ENCODE peak calls at places on chromosomes 11 and 22, in nine cellular contexts. K is MM.1S; R is SIG-M5; L is left ventricle myocardium inferior; F is Caki2; I is left ventricle myocardium superior; T is NCI-H2081; J is activated naive CD4-positive, alpha-beta T cell; V is fibroblast of pulmonary artery. P is an unnamed sample.

GRCh38 chr11:123594921-123595320 is 59.5 kb downstream of the SCN3B start:
- DNase-seq in R (no peak), T (no peak), V (no peak), F (no peak), K (no peak), J (no peak), L (no peak), I (no peak), P (no peak)

GRCh38 chr11:19633276-19633675 is 79.4 kb upstream of the NAV2 start:
- DNase-seq in J (no peak), I (peak), T (no peak), K (no peak), R (no peak), L (peak), V (no peak), F (no peak), P (no peak)

GRCh38 chr22:20568502-20569058 is 61.2 kb downstream of the MED15 start:
- DNase-seq in R (no peak), T (no peak), I (peak), K (no peak), V (no peak), F (no peak), L (peak), J (no peak), P (no peak)

GRCh38 chr11:33259869-33260268 is 2.7 kb downstream of the HIPK3 start:
- DNase-seq in L (no peak), I (no peak), F (no peak), R (no peak), V (no peak), K (no peak), J (no peak), T (no peak), P (no peak)

GRCh38 chr11:70544774-70545625 is 146.7 kb downstream of the CTTN start:
- DNase-seq in F (peak), L (no peak), T (no peak), I (no peak), V (no peak), J (no peak), K (no peak), R (no peak), P (no peak)

GRCh38 chr11:69588270-69588669 is 52.7 kb upstream of the CCND1 start:
- DNase-seq in R (no peak), T (no peak), J (no peak), K (no peak), L (no peak), F (no peak), V (peak), I (no peak), P (peak)

GRCh38 chr11:122778148-122778547 is 60.2 kb upstream of the CRTAM start:
- DNase-seq in I (no peak), J (no peak), R (no peak), T (no peak), F (no peak), K (no peak), V (peak), L (no peak), P (peak)

GRCh38 chr11:117831661-117832415 is 7.3 kb upstream of the FXYD2 start:
- DNase-seq in F (no peak), K (no peak), J (no peak), R (no peak), T (no peak), V (no peak), I (no peak), L (no peak), P (no peak)

GRCh38 chr22:49910229-49911155 is 7.7 kb downstream of the ALG12 start:
- DNase-seq in T (no peak), V (no peak), J (no peak), R (no peak), L (no peak), I (no peak), K (no peak), F (no peak), P (no peak)

GRCh38 chr22:41779889-41780505 is 20.5 kb upstream of the CCDC134 start:
- DNase-seq in T (no peak), I (no peak), R (no peak), V (no peak), J (no peak), L (no peak), F (no peak), K (no peak), P (no peak)

GRCh38 chr11:82239498-82239897 is 494.2 kb downstream of the FAM181B start:
- DNase-seq in I (no peak), V (no peak), R (no peak), K (no peak), L (no peak), T (no peak), J (no peak), F (no peak), P (no peak)

GRCh38 chr11:84564180-84564866 is 1062.8 kb downstream of the DLG2 start:
- DNase-seq in K (peak), V (peak), J (no peak), T (peak), F (peak), I (no peak), R (no peak), L (no peak), P (peak)

GRCh38 chr11:66855574-66856495 is 1.0 kb upstream of the LRFN4 start:
- DNase-seq in I (peak), R (peak), V (peak), J (peak), F (no peak), L (peak), T (peak), K (peak), P (no peak)

GRCh38 chr11:19880088-19880345 is 167.4 kb downstream of the NAV2 start:
- DNase-seq in V (no peak), L (no peak), F (no peak), K (no peak), J (no peak), R (no peak), I (no peak), T (peak), P (no peak)

GRCh38 chr11:91188484-91188883 is 965.6 kb upstream of the CHORDC1 start:
- DNase-seq in I (no peak), K (no peak), V (no peak), T (no peak), R (no peak), L (no peak), J (no peak), F (no peak), P (no peak)

GRCh38 chr11:12159351-12160099 is 49.1 kb downstream of the MICAL2 start:
- DNase-seq in L (no peak), R (peak), J (no peak), K (no peak), I (no peak), T (no peak), V (peak), F (peak), P (peak)

GRCh38 chr11:71268706-71269321 is 16.4 kb upstream of the SHANK2 start:
- DNase-seq in R (no peak), J (no peak), V (no peak), I (no peak), T (no peak), F (no peak), K (no peak), L (no peak), P (no peak)

GRCh38 chr22:47175761-47176359 is 413.4 kb downstream of the TBC1D22A start:
- DNase-seq in V (no peak), R (no peak), I (no peak), L (no peak), T (no peak), J (no peak), K (no peak), F (no peak), P (no peak)

GRCh38 chr22:16803255-16803917 is 21.8 kb downstream of the XKR3 start:
- DNase-seq in F (no peak), L (no peak), J (no peak), I (no peak), V (no peak), R (no peak), T (no peak), K (no peak), P (no peak)

GRCh38 chr11:2777396-2777795 is 77.6 kb upstream of the KCNQ1OT1 start:
- DNase-seq in V (peak), L (peak), K (no peak), J (no peak), I (peak), F (no peak), T (no peak), R (no peak), P (no peak)

GRCh38 chr22:35581023-35581413 is 36.1 kb downstream of the MB start:
- DNase-seq in L (no peak), T (no peak), F (no peak), R (no peak), I (no peak), K (no peak), J (no peak), V (no peak), P (no peak)

GRCh38 chr11:19389787-19390303 is 149.1 kb upstream of the E2F8 start:
- DNase-seq in K (no peak), J (no peak), L (no peak), I (no peak), R (no peak), V (peak), F (no peak), T (no peak), P (no peak)

GRCh38 chr11:121575250-121575962 is 122.6 kb upstream of the SORL1-AS1 start:
- DNase-seq in J (no peak), T (no peak), V (peak), L (peak), F (no peak), R (peak), K (no peak), I (peak), P (no peak)

GRCh38 chr22:19785461-19786263 is 25.1 kb downstream of the TBX1 start:
- DNase-seq in V (no peak), T (no peak), J (no peak), F (no peak), R (no peak), K (no peak), I (peak), L (no peak), P (no peak)

GRCh38 chr22:25410849-25411248 is 153.6 kb upstream of the GRK3 start:
- DNase-seq in F (no peak), R (no peak), K (peak), V (no peak), J (no peak), T (no peak), I (no peak), L (no peak), P (no peak)

GRCh38 chr11:44954051-44954906 is 3.6 kb upstream of the TP53I11 start:
- DNase-seq in J (no peak), K (no peak), L (no peak), V (no peak), F (no peak), R (no peak), T (no peak), I (no peak), P (no peak)

GRCh38 chr11:64210301-64211020 is 3.9 kb downstream of the FERMT3 start:
- DNase-seq in T (no peak), K (no peak), F (no peak), J (no peak), V (no peak), L (no peak), I (no peak), R (no peak), P (no peak)

GRCh38 chr11:126522606-126523005 is 167.1 kb downstream of the ST3GAL4 start:
- DNase-seq in L (no peak), V (no peak), R (no peak), I (no peak), T (no peak), K (no peak), F (no peak), J (no peak), P (no peak)

GRCh38 chr11:65308281-65308891 is 6.3 kb upstream of the CDC42EP2 start:
- DNase-seq in I (peak), J (no peak), T (no peak), F (no peak), L (peak), R (no peak), V (peak), K (no peak), P (no peak)

GRCh38 chr11:1019321-1019910 is 17.1 kb downstream of the MUC6 start:
- DNase-seq in T (no peak), R (no peak), L (no peak), J (no peak), V (no peak), F (no peak), I (no peak), K (no peak), P (no peak)

GRCh38 chr11:102014756-102015155 is 32.5 kb upstream of the CFAP300 start:
- DNase-seq in J (no peak), T (no peak), R (no peak), F (no peak), L (no peak), V (no peak), K (no peak), I (no peak), P (no peak)

GRCh38 chr11:30586251-30587144 is at the start of gene MPPED2:
- DNase-seq in I (peak), R (no peak), K (peak), T (no peak), L (peak), V (no peak), J (no peak), F (peak), P (no peak)

GRCh38 chr11:130428692-130429681 is 578 bp upstream of the ADAMTS8 start:
- DNase-seq in J (no peak), R (no peak), T (no peak), V (no peak), F (no peak), I (no peak), L (no peak), K (no peak), P (no peak)

GRCh38 chr11:128299132-128299726 is 288.1 kb downstream of the ETS1 start:
- DNase-seq in F (no peak), T (peak), K (no peak), L (no peak), R (no peak), J (no peak), I (no peak), V (peak), P (no peak)